ENCODE peak calls at places on chromosome 20, in four cellular contexts. F, A, Y and R are unnamed samples.

GRCh38 chr20:24131281-24131680 is 142.7 kb upstream of the GGTLC1 start:
- DNase-seq in F (no peak), Y (no peak), A (no peak), R (no peak)

GRCh38 chr20:37007898-37008649 is 56.6 kb upstream of the SAMHD1 start:
- DNase-seq in F (no peak), A (no peak), Y (no peak), R (peak)

GRCh38 chr20:62334881-62335280 is 32.1 kb downstream of the ADRM1 start:
- DNase-seq in A (no peak), F (no peak), Y (no peak), R (no peak)

GRCh38 chr20:44993343-44993742 is 27.0 kb downstream of the STK4 start:
- DNase-seq in A (peak), Y (no peak), F (no peak), R (no peak)

GRCh38 chr20:11267762-11268335 is 594.0 kb upstream of the JAG1 start:
- DNase-seq in Y (no peak), A (no peak), F (no peak), R (no peak)

GRCh38 chr20:62439218-62439617 is 11.9 kb upstream of the RBBP8NL start:
- DNase-seq in A (no peak), F (no peak), Y (no peak), R (peak)

GRCh38 chr20:53215166-53215565 is 243.0 kb downstream of the TSHZ2 start:
- DNase-seq in A (no peak), Y (no peak), F (no peak), R (no peak)

GRCh38 chr20:4956200-4956810 is 45.0 kb downstream of the SLC23A2 start:
- DNase-seq in A (peak), F (no peak), Y (no peak), R (peak)

GRCh38 chr20:23654722-23655121 is 17.0 kb upstream of the CST3 start:
- DNase-seq in A (no peak), Y (no peak), F (no peak), R (no peak)

GRCh38 chr20:36472656-36473071 is 68.7 kb upstream of the MYL9 start:
- DNase-seq in F (no peak), Y (no peak), A (peak), R (no peak)

GRCh38 chr20:44610313-44610965 is 28.1 kb downstream of the PKIG start:
- DNase-seq in Y (no peak), F (no peak), A (no peak), R (peak)

GRCh38 chr20:4076671-4077070 is 61.3 kb upstream of the RNF24 start:
- DNase-seq in Y (no peak), A (no peak), F (no peak), R (no peak)

GRCh38 chr20:2576317-2576727 is 39.9 kb downstream of the TMC2 start:
- DNase-seq in F (no peak), A (no peak), Y (no peak), R (no peak)

GRCh38 chr20:5864873-5865582 is 85.3 kb downstream of the TRMT6 start:
- DNase-seq in Y (no peak), A (no peak), F (no peak), R (no peak)

GRCh38 chr20:32518593-32519366 is 66.4 kb downstream of the NOL4L start:
- DNase-seq in A (no peak), F (no peak), Y (no peak), R (no peak)

GRCh38 chr20:49990310-49990720 is 7.5 kb downstream of the SNAI1 start:
- DNase-seq in A (no peak), Y (no peak), F (no peak), R (no peak)

GRCh38 chr20:51024761-51025160 is 1.9 kb upstream of the KCNG1 start:
- DNase-seq in Y (no peak), F (no peak), A (no peak), R (no peak)

GRCh38 chr20:39524371-39524911 is 562.3 kb downstream of the DHX35 start:
- DNase-seq in Y (no peak), F (no peak), A (no peak), R (no peak)

GRCh38 chr20:59514554-59514953 is 89.8 kb upstream of the PHACTR3 start:
- DNase-seq in Y (no peak), A (no peak), F (no peak), R (no peak)

GRCh38 chr20:59518881-59519706 is 85.2 kb upstream of the PHACTR3 start:
- DNase-seq in Y (peak), A (peak), F (no peak), R (peak)

GRCh38 chr20:59519707-59520014 is 84.7 kb upstream of the PHACTR3 start:
- DNase-seq in Y (no peak), F (no peak), A (no peak), R (no peak)

GRCh38 chr20:59515906-59516209 is 88.5 kb upstream of the PHACTR3 start:
- DNase-seq in A (no peak), F (no peak), Y (no peak), R (no peak)

DNA sequence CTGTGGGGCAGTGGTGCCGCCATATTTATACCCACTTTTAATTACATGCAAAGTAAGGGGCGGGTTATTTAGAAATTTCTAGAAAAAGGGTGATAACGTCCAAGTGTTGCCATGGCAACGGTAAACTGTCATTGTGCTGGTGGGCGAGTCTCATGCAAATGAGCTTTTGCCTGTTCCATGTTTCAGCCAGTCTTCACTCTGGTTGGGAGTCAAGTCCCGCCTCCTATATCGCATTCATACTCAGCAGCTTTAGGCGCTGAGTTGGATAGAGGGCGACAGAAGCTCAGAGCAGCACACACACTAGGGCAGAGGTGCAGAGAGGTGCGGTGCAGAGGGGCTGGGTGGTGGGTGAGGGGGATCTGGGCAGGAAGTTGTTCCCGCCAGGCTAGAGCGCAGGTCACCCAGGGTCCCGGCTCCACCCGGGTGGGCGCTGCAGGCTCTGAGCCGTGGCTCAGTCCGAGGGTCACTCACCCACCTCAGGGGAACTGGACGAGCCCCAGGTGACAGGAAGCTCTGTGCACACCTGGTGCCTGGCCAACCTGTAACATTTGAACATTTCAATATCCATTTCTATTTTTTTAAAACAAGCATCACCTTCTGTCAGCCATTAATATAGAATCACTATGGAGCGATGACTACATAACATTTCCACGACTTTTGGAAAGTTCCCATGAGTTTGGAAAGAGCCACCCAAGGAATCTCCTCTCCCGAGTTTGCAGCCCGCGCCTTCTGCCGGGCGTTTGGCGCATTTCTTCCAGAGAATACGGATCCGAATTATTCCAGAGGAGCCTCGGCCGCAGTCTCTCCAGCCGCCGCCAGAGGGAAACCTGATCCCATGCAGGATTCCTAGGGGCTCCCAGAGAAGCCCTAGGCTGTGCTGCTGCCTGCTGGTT is 89.1 kb upstream of the PHACTR3 start:
- DNase-seq in F (no peak), A (peak), Y (no peak), R (no peak)
- TF ChIP-seq SPI1 in F (no peak), A (no peak), Y (no peak), R (no peak)

GRCh38 chr20:46367234-46367633 is 39.2 kb downstream of the ELMO2 start:
- DNase-seq in Y (no peak), F (no peak), A (no peak), R (no peak)

GRCh38 chr20:46371656-46372055 is 34.8 kb downstream of the ELMO2 start:
- DNase-seq in F (no peak), A (no peak), Y (no peak), R (peak)

GRCh38 chr20:46366826-46367225 is 39.6 kb downstream of the ELMO2 start:
- DNase-seq in A (no peak), F (no peak), Y (no peak), R (no peak)

GRCh38 chr20:46367967-46368901 is 38.2 kb downstream of the ELMO2 start:
- DNase-seq in A (peak), Y (no peak), F (no peak), R (no peak)

GRCh38 chr20:46368902-46369268 is 37.5 kb downstream of the ELMO2 start:
- DNase-seq in A (no peak), F (no peak), Y (no peak), R (no peak)
- TF ChIP-seq SPI1 in A (no peak), F (no peak), Y (no peak), R (no peak)

DNA sequence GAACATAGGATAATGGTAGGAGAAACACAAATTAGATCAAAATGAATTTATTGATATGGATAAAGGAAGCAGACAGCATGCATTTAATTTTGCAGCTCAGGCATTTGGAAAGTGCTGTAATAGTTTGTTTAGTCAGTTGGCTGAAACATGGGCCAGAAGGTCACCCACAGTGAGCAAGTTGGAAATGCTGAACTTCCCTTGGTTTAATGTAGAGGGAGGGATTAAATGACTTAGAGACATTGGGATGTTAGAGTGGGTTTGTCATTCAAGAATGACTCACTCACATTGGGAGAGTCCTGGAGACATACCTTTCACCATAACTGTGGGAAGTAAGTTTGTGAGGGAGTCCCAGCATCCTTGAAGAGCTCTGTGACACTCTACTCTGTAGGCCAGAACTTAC is 231.5 kb upstream of the PLCB4 start:
- DNase-seq in Y (no peak), F (no peak), A (no peak), R (no peak)
- TF ChIP-seq SPI1 in Y (no peak), F (no peak), A (no peak), R (no peak)

GRCh38 chr20:9100721-9101120 is 31.8 kb downstream of the PLCB4 start:
- DNase-seq in Y (no peak), F (no peak), A (no peak), R (no peak)

GRCh38 chr20:9093203-9093962 is 24.5 kb downstream of the PLCB4 start:
- DNase-seq in A (no peak), F (no peak), Y (no peak), R (no peak)

GRCh38 chr20:9102456-9102855 is 33.6 kb downstream of the PLCB4 start:
- DNase-seq in F (no peak), A (no peak), Y (no peak), R (no peak)

GRCh38 chr20:9103955-9104354 is 35.1 kb downstream of the PLCB4 start:
- DNase-seq in A (no peak), Y (no peak), F (no peak), R (no peak)

DNA sequence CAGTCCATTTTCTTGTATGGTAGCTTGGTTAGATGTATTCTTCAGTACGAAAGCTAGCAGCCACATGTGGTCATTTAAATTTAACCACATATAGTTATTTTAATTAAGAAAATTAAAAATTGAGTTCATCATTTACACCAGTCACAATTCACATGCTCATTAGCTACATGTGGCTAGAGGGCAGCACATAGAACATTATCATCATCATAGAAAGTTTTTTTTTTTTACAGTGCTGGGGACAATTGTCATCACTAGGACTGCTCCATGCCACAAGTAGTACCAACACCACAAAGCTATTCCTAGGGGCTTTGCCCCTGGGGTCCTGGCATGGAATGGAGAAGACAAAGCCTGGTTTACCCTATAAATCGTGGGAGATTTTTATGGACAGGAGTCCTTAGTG is 30.5 kb downstream of the PLCB4 start:
- DNase-seq in A (no peak), Y (no peak), F (no peak), R (no peak)
- TF ChIP-seq SPI1 in A (no peak), Y (no peak), F (no peak), R (no peak)

GRCh38 chr20:48403362-48403761 is 424.4 kb downstream of the PREX1 start:
- DNase-seq in Y (no peak), A (no peak), F (no peak), R (no peak)

GRCh38 chr20:48405909-48406308 is 421.9 kb downstream of the PREX1 start:
- DNase-seq in A (peak), Y (no peak), F (no peak), R (no peak)

GRCh38 chr20:48407710-48408109 is 420.1 kb downstream of the PREX1 start:
- DNase-seq in A (no peak), Y (no peak), F (no peak), R (no peak)

GRCh38 chr20:48406462-48407235 is 421.1 kb downstream of the PREX1 start:
- DNase-seq in F (no peak), Y (no peak), A (no peak), R (no peak)

GRCh38 chr20:48404598-48404997 is 423.2 kb downstream of the PREX1 start:
- DNase-seq in A (no peak), Y (peak), F (no peak), R (no peak)
- TF ChIP-seq SPI1 in A (no peak), Y (no peak), F (no peak), R (no peak)

GRCh38 chr20:43507150-43508080 is at the start of gene L3MBTL1:
- DNase-seq in Y (peak), A (peak), F (no peak), R (peak)
- TF ChIP-seq SPI1 in Y (no peak), A (no peak), F (no peak), R (no peak)

GRCh38 chr20:57431539-57431835 is 40.3 kb downstream of the RBM38 start:
- DNase-seq in Y (no peak), A (no peak), F (no peak), R (no peak)
- TF ChIP-seq SPI1 in Y (no peak), A (no peak), F (no peak), R (no peak)

GRCh38 chr20:17625246-17626051 is 55.6 kb downstream of the DSTN start:
- DNase-seq in F (no peak), Y (no peak), A (no peak), R (no peak)
- TF ChIP-seq SPI1 in F (no peak), Y (no peak), A (no peak), R (no peak)